ENCODE peak calls at places on chromosomes 7 and 10, in four cellular contexts. L, R, E and P are unnamed samples.
A peak's percentile ranks its signal among the peaks of the same experiment; 100 is the strongest.

GRCh38 chr10:11017575-11018425 is at the start of gene CELF2:
- DNase-seq in L (no peak), R (peak; percentile 39), E (peak; percentile 55), P (peak; percentile 78)

GRCh38 chr7:35035511-35035921 is 1.8 kb downstream of the DPY19L1 start:
- DNase-seq in L (no peak), R (no peak), E (peak; percentile 18), P (peak; percentile 88)

GRCh38 chr10:61153766-61154165 is 209.8 kb upstream of the RHOBTB1 start:
- DNase-seq in L (no peak), R (no peak), E (peak; percentile 53), P (no peak)

GRCh38 chr7:122219253-122219865 is 75.3 kb upstream of the AASS start:
- DNase-seq in L (no peak), R (no peak), E (peak; percentile 38), P (peak; percentile 53)

GRCh38 chr7:105330526-105330925 is 58.2 kb downstream of the SRPK2 start:
- DNase-seq in L (no peak), R (no peak), E (no peak), P (no peak)

GRCh38 chr10:5576154-5576748 is 51.5 kb downstream of the CALML3 start:
- DNase-seq in L (no peak), R (no peak), E (no peak), P (no peak)

GRCh38 chr10:131243076-131243475 is 68.4 kb downstream of the TCERG1L start:
- DNase-seq in L (no peak), R (no peak), E (no peak), P (no peak)

GRCh38 chr7:55518836-55519235 is 53.5 kb downstream of the VOPP1 start:
- DNase-seq in L (no peak), R (no peak), E (no peak), P (no peak)

GRCh38 chr7:24883632-24884013 is 96.4 kb downstream of the OSBPL3 start:
- DNase-seq in L (no peak), R (no peak), E (no peak), P (no peak)

GRCh38 chr10:132120734-132121510 is 55.2 kb downstream of the JAKMIP3 start:
- DNase-seq in L (no peak), R (no peak), E (no peak), P (no peak)